ENCODE peak calls at places on chromosomes 13 and 19, in four cellular contexts. One of them, this sample, is unnamed.

GRCh38 chr13:31898383-31899071 is 133.0 kb upstream of the FRY start:
- DNase-seq in IMR-90: no peak
- DNase-seq in H9: no peak
- DNase-seq in H1: no peak
- DNase-seq in this sample: no peak

GRCh38 chr13:31092631-31093030 is 69.1 kb downstream of the HSPH1 start:
- DNase-seq in IMR-90: no peak
- DNase-seq in H9: no peak
- DNase-seq in H1: no peak
- DNase-seq in this sample: no peak

GRCh38 chr13:92602560-92602959 is 624.0 kb upstream of the GPC6 start:
- DNase-seq in IMR-90: peak; percentile 9
- DNase-seq in H9: no peak
- DNase-seq in H1: no peak
- DNase-seq in this sample: no peak

GRCh38 chr19:18709546-18709945 is 26.1 kb downstream of the CRTC1 start:
- DNase-seq in IMR-90: no peak
- DNase-seq in H9: no peak
- DNase-seq in H1: no peak
- DNase-seq in this sample: no peak

GRCh38 chr13:85985791-85986190 is 186.6 kb upstream of the SLITRK6 start:
- DNase-seq in IMR-90: no peak
- DNase-seq in H9: no peak
- DNase-seq in H1: no peak
- DNase-seq in this sample: no peak

GRCh38 chr19:40799558-40800338 is 757 bp downstream of the EGLN2 start:
- DNase-seq in IMR-90: no peak
- DNase-seq in H9: no peak
- DNase-seq in H1: peak; percentile 73
- DNase-seq in this sample: peak; percentile 52

GRCh38 chr13:110445183-110445582 is 116.3 kb downstream of the RAB20 start:
- DNase-seq in IMR-90: peak; percentile 77
- DNase-seq in H9: no peak
- DNase-seq in H1: no peak
- DNase-seq in this sample: no peak

GRCh38 chr13:46126552-46127171 is 21.8 kb upstream of the CPB2 start:
- DNase-seq in IMR-90: peak; percentile 68
- DNase-seq in H9: peak; percentile 79
- DNase-seq in H1: peak; percentile 91
- DNase-seq in this sample: peak; percentile 88

GRCh38 chr19:39802958-39803357 is 24.3 kb downstream of the LEUTX start:
- DNase-seq in IMR-90: no peak
- DNase-seq in H9: no peak
- DNase-seq in H1: no peak
- DNase-seq in this sample: peak; percentile 19

GRCh38 chr19:44306283-44306682 is 1.5 kb upstream of the ZNF235 start:
- DNase-seq in IMR-90: no peak
- DNase-seq in H9: no peak
- DNase-seq in H1: no peak
- DNase-seq in this sample: no peak
- H3K56ac ChIP-seq in IMR-90: no peak overlapping the region
- H3K56ac ChIP-seq in H9: no peak overlapping the region
- H3K56ac ChIP-seq in H1: no peak overlapping the region
- H3K56ac ChIP-seq in this sample: no peak overlapping the region

GRCh38 chr19:46613525-46613924 is 11.4 kb downstream of the PTGIR start:
- DNase-seq in IMR-90: no peak
- DNase-seq in H9: no peak
- DNase-seq in H1: no peak
- DNase-seq in this sample: no peak
- H2BK15ac ChIP-seq in IMR-90: no peak overlapping the region
- H2BK15ac ChIP-seq in H9: no peak overlapping the region
- H2BK15ac ChIP-seq in H1: no peak overlapping the region
- H2BK15ac ChIP-seq in this sample: no peak overlapping the region

GRCh38 chr19:17341386-17341785 is 4.0 kb downstream of the GTPBP3 start:
- DNase-seq in IMR-90: no peak
- DNase-seq in H9: no peak
- DNase-seq in H1: no peak
- DNase-seq in this sample: no peak

GRCh38 chr19:17339088-17339741 is 1.9 kb downstream of the GTPBP3 start:
- DNase-seq in IMR-90: no peak
- DNase-seq in H9: peak; percentile 91
- DNase-seq in H1: peak; percentile 90
- DNase-seq in this sample: peak; percentile 44

GRCh38 chr19:17341845-17342244 is 4.5 kb downstream of the GTPBP3 start:
- DNase-seq in IMR-90: no peak
- DNase-seq in H9: no peak
- DNase-seq in H1: no peak
- DNase-seq in this sample: no peak

GRCh38 chr19:17340871-17341357 is 3.6 kb downstream of the GTPBP3 start:
- DNase-seq in IMR-90: no peak
- DNase-seq in H9: peak; percentile 79
- DNase-seq in H1: no peak
- DNase-seq in this sample: peak; percentile 79

DNA sequence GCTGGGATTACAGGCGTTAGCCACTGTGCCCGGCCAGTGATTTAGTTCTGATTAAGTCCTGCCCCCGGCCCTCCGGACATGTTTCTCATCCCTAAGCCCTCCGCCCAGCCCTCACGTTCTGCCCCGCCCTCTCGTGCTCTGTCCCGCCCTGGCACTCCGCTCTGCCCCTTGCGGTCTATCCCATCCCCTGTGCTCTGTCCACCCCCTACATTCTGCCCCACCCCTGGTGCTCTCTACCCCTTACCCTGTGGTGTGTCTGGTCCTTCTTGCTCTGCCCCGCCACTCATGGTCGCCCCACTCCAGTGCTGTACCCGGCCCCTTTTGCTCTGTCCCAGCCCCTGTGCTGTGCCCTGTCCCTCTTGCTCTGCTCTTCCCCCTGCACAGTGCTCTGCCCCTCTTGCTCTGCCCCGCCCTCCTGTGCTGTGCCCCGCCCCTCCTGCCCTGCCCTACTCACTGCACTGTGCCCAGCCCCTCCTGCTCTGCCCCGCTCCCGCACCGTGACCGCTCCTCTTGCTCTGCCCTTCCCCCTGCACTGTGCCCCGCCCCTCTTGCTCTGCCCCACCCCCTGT is 3.0 kb downstream of the GTPBP3 start:
- DNase-seq in IMR-90: no peak
- DNase-seq in H9: peak; percentile 94
- DNase-seq in H1: peak; percentile 91
- DNase-seq in this sample: peak; percentile 90
- H3K27ac ChIP-seq in IMR-90: no peak overlapping the region
- H3K27ac ChIP-seq in H9: no peak overlapping the region
- H3K27ac ChIP-seq in H1: no peak overlapping the region
- H3K27ac ChIP-seq in this sample: no peak overlapping the region

GRCh38 chr19:43777163-43777700 is 3.5 kb downstream of the KCNN4 start:
- DNase-seq in IMR-90: peak; percentile 36
- DNase-seq in H9: no peak
- DNase-seq in H1: no peak
- DNase-seq in this sample: no peak
- H3K56ac ChIP-seq in IMR-90: no peak overlapping the region
- H3K56ac ChIP-seq in H9: no peak overlapping the region
- H3K56ac ChIP-seq in H1: no peak overlapping the region
- H3K56ac ChIP-seq in this sample: no peak overlapping the region

GRCh38 chr19:400976-401835 is 7.7 kb downstream of the C2CD4C start:
- DNase-seq in IMR-90: no peak
- DNase-seq in H9: peak; percentile 22
- DNase-seq in H1: peak; percentile 41
- DNase-seq in this sample: no peak
- H2BK15ac ChIP-seq in IMR-90: no peak overlapping the region
- H2BK15ac ChIP-seq in H9: peak overlapping the region; percentile 57
- H2BK15ac ChIP-seq in H1: no peak overlapping the region
- H2BK15ac ChIP-seq in this sample: no peak overlapping the region

DNA sequence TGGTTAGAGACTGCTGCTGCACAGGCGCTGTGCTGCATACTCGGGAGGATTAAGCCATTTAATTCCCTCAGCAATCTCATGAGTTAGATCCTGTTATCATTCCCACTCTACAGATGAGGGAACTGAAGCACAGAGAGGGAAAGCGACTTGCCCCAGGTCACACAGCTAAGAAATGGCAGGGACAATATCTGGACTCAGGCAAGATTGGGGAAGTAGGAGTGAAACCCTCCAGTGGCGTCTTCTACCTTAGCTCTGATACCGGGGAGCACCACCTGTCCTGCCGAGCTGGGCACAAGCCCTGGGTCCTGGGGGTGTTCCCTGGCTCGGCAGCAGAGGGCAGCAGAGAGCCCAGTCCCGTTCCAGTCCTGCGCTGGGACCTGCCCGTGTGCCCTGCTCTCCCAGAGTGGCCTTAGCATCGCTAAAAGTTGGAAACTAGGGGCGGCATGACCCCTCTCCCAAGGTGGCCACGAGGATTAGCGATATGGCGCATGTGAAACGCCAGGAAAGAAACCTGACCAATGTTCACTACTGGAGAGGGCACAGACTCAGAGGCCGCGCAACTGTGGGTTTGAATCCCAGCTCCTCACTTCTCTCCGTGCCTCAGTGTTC is 20.5 kb downstream of the CYTH2 start:
- DNase-seq in IMR-90: peak; percentile 39
- DNase-seq in H9: peak; percentile 92
- DNase-seq in H1: peak; percentile 99
- DNase-seq in this sample: peak; percentile 81
- H3K27ac ChIP-seq in IMR-90: no peak overlapping the region
- H3K27ac ChIP-seq in H9: no peak overlapping the region
- H3K27ac ChIP-seq in H1: no peak overlapping the region
- H3K27ac ChIP-seq in this sample: no peak overlapping the region

DNA sequence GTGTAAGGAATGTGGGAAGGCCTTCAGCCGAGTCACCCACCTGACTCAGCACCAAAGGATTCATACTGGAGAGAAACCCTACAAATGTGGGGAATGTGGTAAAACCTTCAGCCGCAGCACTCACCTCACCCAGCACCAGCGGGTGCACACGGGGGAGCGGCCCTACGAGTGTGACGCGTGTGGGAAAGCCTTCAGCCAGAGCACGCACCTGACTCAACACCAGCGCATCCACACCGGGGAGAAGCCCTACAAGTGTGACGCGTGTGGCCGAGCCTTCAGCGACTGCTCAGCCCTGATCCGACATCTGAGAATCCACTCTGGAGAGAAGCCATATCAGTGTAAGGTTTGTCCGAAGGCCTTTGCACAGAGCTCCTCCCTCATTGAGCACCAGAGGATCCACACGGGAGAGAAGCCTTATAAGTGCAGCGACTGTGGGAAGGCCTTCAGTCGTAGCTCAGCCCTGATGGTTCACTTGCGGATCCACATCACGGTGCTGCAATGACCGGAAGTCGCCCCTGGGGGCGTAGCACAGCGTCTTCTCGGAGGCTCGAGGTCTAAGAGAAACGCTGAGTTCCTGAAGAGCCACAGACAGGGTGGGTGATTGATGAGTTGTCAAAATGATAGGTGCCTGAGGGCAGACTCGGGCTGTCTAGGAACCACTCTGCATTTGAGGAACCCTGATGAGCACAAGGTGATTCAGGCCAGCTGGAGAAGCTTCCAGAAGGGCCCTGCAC is 12.2 kb downstream of the ZSCAN22 start:
- DNase-seq in IMR-90: peak; percentile 7
- DNase-seq in H9: peak; percentile 66
- DNase-seq in H1: peak; percentile 81
- DNase-seq in this sample: peak; percentile 59
- H3K56ac ChIP-seq in IMR-90: no peak overlapping the region
- H3K56ac ChIP-seq in H9: no peak overlapping the region
- H3K56ac ChIP-seq in H1: no peak overlapping the region
- H3K56ac ChIP-seq in this sample: no peak overlapping the region

GRCh38 chr19:843836-844299 is 3.1 kb downstream of the PRTN3 start:
- DNase-seq in IMR-90: no peak
- DNase-seq in H9: no peak
- DNase-seq in H1: no peak
- DNase-seq in this sample: no peak
- H2BK15ac ChIP-seq in IMR-90: no peak overlapping the region
- H2BK15ac ChIP-seq in H9: no peak overlapping the region
- H2BK15ac ChIP-seq in H1: no peak overlapping the region
- H2BK15ac ChIP-seq in this sample: no peak overlapping the region

GRCh38 chr13:79987323-79987722 is 353.6 kb downstream of the SPRY2 start:
- DNase-seq in IMR-90: peak; percentile 22
- DNase-seq in H9: no peak
- DNase-seq in H1: no peak
- DNase-seq in this sample: no peak

GRCh38 chr13:79990048-79990447 is 350.9 kb downstream of the SPRY2 start:
- DNase-seq in IMR-90: peak; percentile 35
- DNase-seq in H9: no peak
- DNase-seq in H1: no peak
- DNase-seq in this sample: no peak

GRCh38 chr13:79989251-79989661 is 351.7 kb downstream of the SPRY2 start:
- DNase-seq in IMR-90: peak; percentile 56
- DNase-seq in H9: no peak
- DNase-seq in H1: no peak
- DNase-seq in this sample: peak; percentile 61

GRCh38 chr13:79987761-79988160 is 353.2 kb downstream of the SPRY2 start:
- DNase-seq in IMR-90: no peak
- DNase-seq in H9: no peak
- DNase-seq in H1: no peak
- DNase-seq in this sample: no peak

GRCh38 chr13:79988573-79988972 is 352.4 kb downstream of the SPRY2 start:
- DNase-seq in IMR-90: peak; percentile 83
- DNase-seq in H9: no peak
- DNase-seq in H1: no peak
- DNase-seq in this sample: no peak
- H3K27ac ChIP-seq in IMR-90: no peak overlapping the region
- H3K27ac ChIP-seq in H9: no peak overlapping the region
- H3K27ac ChIP-seq in H1: no peak overlapping the region
- H3K27ac ChIP-seq in this sample: no peak overlapping the region

DNA sequence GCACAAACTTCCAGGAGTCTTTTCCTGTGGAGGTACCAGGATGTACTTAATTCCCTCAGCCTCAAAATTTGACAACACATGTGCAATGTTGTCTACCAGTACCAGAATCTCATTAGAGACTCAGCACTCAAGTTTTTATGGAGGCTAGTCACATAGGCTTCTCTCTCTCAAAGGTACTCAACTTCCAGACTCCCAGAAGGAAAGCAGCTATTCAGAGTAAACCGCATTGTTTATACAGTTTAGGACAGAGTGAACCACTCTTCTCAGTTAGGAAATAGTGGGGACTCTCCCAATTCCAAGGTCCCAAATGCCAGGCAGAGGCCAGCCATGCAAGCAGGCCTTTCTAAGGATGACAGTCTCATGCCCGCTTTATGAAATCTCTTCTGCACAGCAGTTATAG is 8.5 kb upstream of the C1QTNF9B start:
- DNase-seq in IMR-90: no peak
- DNase-seq in H9: no peak
- DNase-seq in H1: no peak
- DNase-seq in this sample: no peak
- H3K56ac ChIP-seq in IMR-90: no peak overlapping the region
- H3K56ac ChIP-seq in H9: no peak overlapping the region
- H3K56ac ChIP-seq in H1: no peak overlapping the region
- H3K56ac ChIP-seq in this sample: no peak overlapping the region

This sample was measured in mesendoderm.